ENCODE peak calls at places on chromosomes 11 and 22, in five cellular contexts. One of them, this sample, is unnamed.

GRCh38 chr11:26820739-26821138 is 98.9 kb upstream of the SLC5A12 start:
- DNase-seq in mesothelial cell of epicardium: no peak
- DNase-seq in adrenal gland: no peak
- DNase-seq in GM12865: no peak
- DNase-seq in endothelial cell: no peak
- DNase-seq in this sample: no peak

GRCh38 chr22:27477171-27477570 is 324.4 kb downstream of the MN1 start:
- DNase-seq in mesothelial cell of epicardium: no peak
- DNase-seq in adrenal gland: no peak
- DNase-seq in GM12865: no peak
- DNase-seq in endothelial cell: no peak
- DNase-seq in this sample: no peak

GRCh38 chr22:37213941-37214340 is 1.7 kb upstream of the SSTR3 start:
- DNase-seq in mesothelial cell of epicardium: no peak
- DNase-seq in adrenal gland: no peak
- DNase-seq in GM12865: no peak
- DNase-seq in endothelial cell: no peak
- DNase-seq in this sample: no peak

GRCh38 chr11:47442514-47442913 is 6.4 kb downstream of the RAPSN start:
- DNase-seq in mesothelial cell of epicardium: no peak
- DNase-seq in adrenal gland: no peak
- DNase-seq in GM12865: no peak
- DNase-seq in endothelial cell: no peak
- DNase-seq in this sample: no peak

GRCh38 chr22:18990355-18991137 is 54.5 kb upstream of the PRODH start:
- DNase-seq in mesothelial cell of epicardium: no peak
- DNase-seq in adrenal gland: no peak
- DNase-seq in GM12865: no peak
- DNase-seq in endothelial cell: no peak
- DNase-seq in this sample: no peak

GRCh38 chr11:101129203-101129943 is at the start of gene PGR:
- DNase-seq in mesothelial cell of epicardium: no peak
- DNase-seq in adrenal gland: peak; percentile 36
- DNase-seq in GM12865: no peak
- DNase-seq in endothelial cell: peak; percentile 5
- DNase-seq in this sample: peak; percentile 17

GRCh38 chr11:5600374-5600851 is 4.0 kb downstream of the TRIM6 start:
- DNase-seq in mesothelial cell of epicardium: peak; percentile 71
- DNase-seq in adrenal gland: peak; percentile 83
- DNase-seq in GM12865: peak; percentile 91
- DNase-seq in endothelial cell: peak; percentile 66
- DNase-seq in this sample: peak; percentile 79

GRCh38 chr11:129864811-129865210 is 30.6 kb downstream of the NFRKB start:
- DNase-seq in mesothelial cell of epicardium: no peak
- DNase-seq in adrenal gland: no peak
- DNase-seq in GM12865: no peak
- DNase-seq in endothelial cell: no peak
- DNase-seq in this sample: no peak

GRCh38 chr11:44110231-44110679 is 14.8 kb downstream of the EXT2 start:
- DNase-seq in mesothelial cell of epicardium: peak; percentile 66
- DNase-seq in adrenal gland: peak; percentile 58
- DNase-seq in GM12865: peak; percentile 72
- DNase-seq in endothelial cell: peak; percentile 64
- DNase-seq in this sample: peak; percentile 67

GRCh38 chr11:75233688-75234295 is 6.8 kb upstream of the TPBGL start:
- DNase-seq in mesothelial cell of epicardium: peak; percentile 61
- DNase-seq in adrenal gland: peak; percentile 45
- DNase-seq in GM12865: peak; percentile 23
- DNase-seq in endothelial cell: peak; percentile 77
- DNase-seq in this sample: no peak

GRCh38 chr11:79342686-79343085 is 98.1 kb downstream of the TENM4 start:
- DNase-seq in mesothelial cell of epicardium: no peak
- DNase-seq in adrenal gland: no peak
- DNase-seq in GM12865: no peak
- DNase-seq in endothelial cell: no peak
- DNase-seq in this sample: no peak

GRCh38 chr11:12294613-12295012 is 82.8 kb upstream of the PARVA start:
- DNase-seq in mesothelial cell of epicardium: no peak
- DNase-seq in adrenal gland: no peak
- DNase-seq in GM12865: no peak
- DNase-seq in endothelial cell: no peak
- DNase-seq in this sample: no peak

GRCh38 chr22:38954414-38955043 is 2.9 kb upstream of the APOBEC3A start:
- DNase-seq in mesothelial cell of epicardium: no peak
- DNase-seq in adrenal gland: no peak
- DNase-seq in GM12865: no peak
- DNase-seq in endothelial cell: no peak
- DNase-seq in this sample: no peak

GRCh38 chr11:8722156-8722555 is 39.6 kb downstream of the RPL27A start:
- DNase-seq in mesothelial cell of epicardium: no peak
- DNase-seq in adrenal gland: no peak
- DNase-seq in GM12865: peak; percentile 21
- DNase-seq in endothelial cell: no peak
- DNase-seq in this sample: no peak

GRCh38 chr11:116771935-116772334 is 852 bp downstream of the BUD13 start:
- DNase-seq in mesothelial cell of epicardium: no peak
- DNase-seq in adrenal gland: no peak
- DNase-seq in GM12865: no peak
- DNase-seq in endothelial cell: no peak
- DNase-seq in this sample: no peak

GRCh38 chr11:3123761-3124733 is 41.1 kb downstream of the OSBPL5 start:
- DNase-seq in mesothelial cell of epicardium: no peak
- DNase-seq in adrenal gland: peak; percentile 95
- DNase-seq in GM12865: no peak
- DNase-seq in endothelial cell: no peak
- DNase-seq in this sample: no peak

GRCh38 chr11:104609297-104609696 is 289.0 kb downstream of the CASP12 start:
- DNase-seq in mesothelial cell of epicardium: no peak
- DNase-seq in adrenal gland: peak; percentile 35
- DNase-seq in GM12865: peak; percentile 35
- DNase-seq in endothelial cell: peak; percentile 37
- DNase-seq in this sample: peak; percentile 28

GRCh38 chr11:97683733-97684132 is 1293.9 kb downstream of the JRKL start:
- DNase-seq in mesothelial cell of epicardium: no peak
- DNase-seq in adrenal gland: no peak
- DNase-seq in GM12865: peak; percentile 21
- DNase-seq in endothelial cell: no peak
- DNase-seq in this sample: no peak

GRCh38 chr11:97687106-97687505 is 1297.3 kb downstream of the JRKL start:
- DNase-seq in mesothelial cell of epicardium: no peak
- DNase-seq in adrenal gland: no peak
- DNase-seq in GM12865: no peak
- DNase-seq in endothelial cell: peak; percentile 10
- DNase-seq in this sample: no peak

GRCh38 chr11:97684486-97685439 is 1295.0 kb downstream of the JRKL start:
- DNase-seq in mesothelial cell of epicardium: no peak
- DNase-seq in adrenal gland: no peak
- DNase-seq in GM12865: no peak
- DNase-seq in endothelial cell: no peak
- DNase-seq in this sample: no peak
- TF ChIP-seq CTCF in mesothelial cell of epicardium: no peak
- TF ChIP-seq CTCF in adrenal gland: no peak
- TF ChIP-seq CTCF in GM12865: no peak
- TF ChIP-seq CTCF in endothelial cell: no peak
- TF ChIP-seq CTCF in this sample: no peak

GRCh38 chr11:88370782-88371181 is 33.2 kb upstream of the CTSC start:
- DNase-seq in mesothelial cell of epicardium: no peak
- DNase-seq in adrenal gland: no peak
- DNase-seq in GM12865: peak; percentile 51
- DNase-seq in endothelial cell: no peak
- DNase-seq in this sample: no peak

GRCh38 chr11:88363004-88363403 is 25.5 kb upstream of the CTSC start:
- DNase-seq in mesothelial cell of epicardium: no peak
- DNase-seq in adrenal gland: no peak
- DNase-seq in GM12865: no peak
- DNase-seq in endothelial cell: no peak
- DNase-seq in this sample: no peak

GRCh38 chr11:88363566-88364169 is 26.1 kb upstream of the CTSC start:
- DNase-seq in mesothelial cell of epicardium: no peak
- DNase-seq in adrenal gland: no peak
- DNase-seq in GM12865: peak; percentile 24
- DNase-seq in endothelial cell: no peak
- DNase-seq in this sample: no peak

GRCh38 chr11:88367310-88367709 is 29.8 kb upstream of the CTSC start:
- DNase-seq in mesothelial cell of epicardium: no peak
- DNase-seq in adrenal gland: no peak
- DNase-seq in GM12865: no peak
- DNase-seq in endothelial cell: no peak
- DNase-seq in this sample: no peak
- TF ChIP-seq CTCF in mesothelial cell of epicardium: no peak
- TF ChIP-seq CTCF in adrenal gland: no peak
- TF ChIP-seq CTCF in GM12865: no peak
- TF ChIP-seq CTCF in endothelial cell: no peak
- TF ChIP-seq CTCF in this sample: no peak

GRCh38 chr22:44685384-44686056 is 16.5 kb upstream of the PRR5 start:
- DNase-seq in mesothelial cell of epicardium: no peak
- DNase-seq in adrenal gland: peak; percentile 53
- DNase-seq in GM12865: peak; percentile 85
- DNase-seq in endothelial cell: no peak
- DNase-seq in this sample: peak; percentile 73
- TF ChIP-seq CTCF in mesothelial cell of epicardium: no peak
- TF ChIP-seq CTCF in adrenal gland: no peak
- TF ChIP-seq CTCF in GM12865: no peak
- TF ChIP-seq CTCF in endothelial cell: no peak
- TF ChIP-seq CTCF in this sample: no peak

DNA sequence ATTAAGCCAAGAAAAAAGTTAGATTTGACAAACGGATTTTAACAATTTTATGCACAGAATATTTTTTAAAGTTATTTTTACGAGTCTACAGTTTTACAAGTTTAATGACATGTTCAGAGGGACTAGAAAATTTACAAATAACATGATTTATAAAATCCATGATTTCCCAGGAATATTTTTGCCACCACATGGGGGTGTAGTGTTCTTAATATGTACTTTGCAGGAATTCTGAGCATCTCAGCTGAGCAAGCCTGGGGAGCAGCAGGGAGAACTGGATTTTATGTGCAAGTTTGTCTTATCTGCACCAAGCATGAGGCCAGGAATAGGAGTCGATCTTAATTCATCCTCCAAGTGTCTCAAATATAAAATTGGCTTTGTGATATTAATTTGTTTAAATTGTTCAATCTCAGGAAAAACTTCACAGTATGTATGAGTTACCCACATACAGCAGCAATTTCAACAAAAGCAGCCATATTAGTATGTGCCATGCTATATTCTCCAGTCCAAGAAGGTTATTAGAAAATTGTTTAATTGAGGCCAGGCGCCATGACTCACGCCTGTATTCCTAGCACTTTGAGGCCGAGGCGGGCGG is 826.3 kb downstream of the DLG2 start:
- DNase-seq in mesothelial cell of epicardium: no peak
- DNase-seq in adrenal gland: no peak
- DNase-seq in GM12865: no peak
- DNase-seq in endothelial cell: peak; percentile 22
- DNase-seq in this sample: no peak
- TF ChIP-seq CTCF in mesothelial cell of epicardium: peak; percentile 46
- TF ChIP-seq CTCF in adrenal gland: peak; percentile 18
- TF ChIP-seq CTCF in GM12865: no peak
- TF ChIP-seq CTCF in endothelial cell: peak; percentile 48
- TF ChIP-seq CTCF in this sample: no peak

This sample was measured in GM13977.